ENCODE peak calls at places on chromosome 9, in four cellular contexts. F is choroid plexus epithelial cell; V is activated CD4-positive, alpha-beta memory T cell treated with anti-CD3 and anti-CD28 coated beads, Interleukin-2, amount 10 ng/mL, durations not matched to agents 7 days and 5 days; J is brain microvascular endothelial cell. I is an unnamed sample.

GRCh38 chr9:124359426-124359825 is 55.8 kb downstream of the PSMB7 start:
- DNase-seq in F (no peak), J (no peak), V (no peak), I (no peak)

GRCh38 chr9:16121593-16121992 is 568.8 kb downstream of the CCDC171 start:
- DNase-seq in J (peak; percentile 62), V (no peak), F (peak; percentile 59), I (no peak)

GRCh38 chr9:71768388-71769174 is at the start of gene CEMIP2:
- DNase-seq in V (peak; percentile 90), F (peak; percentile 94), J (peak; percentile 81), I (peak; percentile 86)

GRCh38 chr9:109179801-109180523 is 12.9 kb upstream of the FRRS1L start:
- DNase-seq in V (no peak), J (no peak), F (no peak), I (peak; percentile 29)

GRCh38 chr9:100443781-100444768 is 17.1 kb downstream of the MSANTD3 start:
- DNase-seq in J (peak; percentile 13), V (no peak), F (peak; percentile 56), I (no peak)

GRCh38 chr9:123796073-123796472 is 133.9 kb downstream of the DENND1A start:
- DNase-seq in J (no peak), F (no peak), V (no peak), I (no peak)

GRCh38 chr9:122347348-122348287 is 23.2 kb upstream of the PTGS1 start:
- DNase-seq in J (no peak), F (peak; percentile 38), V (peak; percentile 31), I (no peak)

GRCh38 chr9:78112004-78112403 is 80.4 kb upstream of the GNAQ start:
- DNase-seq in V (no peak), F (no peak), J (no peak), I (no peak)

GRCh38 chr9:13429271-13429670 is 149.8 kb upstream of the MPDZ start:
- DNase-seq in J (no peak), F (no peak), V (no peak), I (no peak)

GRCh38 chr9:134295101-134295745 is 31.0 kb upstream of the RXRA start:
- DNase-seq in F (no peak), V (no peak), J (no peak), I (no peak)

GRCh38 chr9:34072868-34073590 is 24.3 kb upstream of the UBAP2 start:
- DNase-seq in F (peak; percentile 92), J (peak; percentile 50), V (no peak), I (no peak)

GRCh38 chr9:116749176-116749575 is 62.1 kb downstream of the TRIM32 start:
- DNase-seq in V (no peak), J (no peak), F (no peak), I (no peak)

GRCh38 chr9:121750259-121750714 is 98.9 kb downstream of the DAB2IP start:
- DNase-seq in J (no peak), V (no peak), F (no peak), I (no peak)

I was measured in C1 segment of cervical spinal cord.